ENCODE peak calls at places on chromosomes 4 and X, in nine cellular contexts. B, K, L, D, U, J, P, R and C are unnamed samples.

GRCh38 chr4:169244210-169244609 is 26.5 kb downstream of the SH3RF1 start:
- DNase-seq in B (no peak), K (no peak), L (no peak), D (no peak), U (no peak), J (peak; percentile 11), P (no peak), R (no peak), C (no peak)

GRCh38 chrX:15864629-15865028 is 10.0 kb upstream of the AP1S2 start:
- DNase-seq in B (no peak), K (no peak), L (no peak), D (no peak), U (no peak), J (no peak), P (no peak), R (no peak), C (peak; percentile 45)

GRCh38 chr4:21366312-21366711 is 582.3 kb downstream of the KCNIP4 start:
- DNase-seq in B (no peak), K (no peak), L (no peak), D (no peak), U (no peak), J (no peak), P (no peak), R (no peak), C (no peak)

GRCh38 chr4:70651864-70652506 is 14.3 kb downstream of the JCHAIN start:
- DNase-seq in B (no peak), K (no peak), L (no peak), D (no peak), U (peak; percentile 45), J (peak; percentile 54), P (peak; percentile 52), R (peak; percentile 25), C (peak; percentile 44)

GRCh38 chrX:123959281-123960063 is 2.0 kb upstream of the STAG2 start:
- DNase-seq in B (peak; percentile 50), K (no peak), L (no peak), D (peak; percentile 4), U (peak; percentile 60), J (peak; percentile 19), P (peak; percentile 48), R (no peak), C (peak; percentile 11)

GRCh38 chr4:27056281-27056680 is 195.6 kb downstream of the STIM2 start:
- DNase-seq in B (no peak), K (no peak), L (no peak), D (no peak), U (no peak), J (no peak), P (no peak), R (no peak), C (no peak)

GRCh38 chr4:183098080-183098722 is 856 bp upstream of the WWC2 start:
- DNase-seq in B (peak; percentile 78), K (no peak), L (no peak), D (peak; percentile 69), U (peak; percentile 79), J (no peak), P (peak; percentile 54), R (no peak), C (no peak)

GRCh38 chrX:77087529-77088169 is 359.5 kb upstream of the FGF16 start:
- DNase-seq in B (no peak), K (no peak), L (no peak), D (no peak), U (peak; percentile 38), J (no peak), P (no peak), R (no peak), C (peak; percentile 46)

GRCh38 chrX:78643106-78643505 is 16.0 kb downstream of the RTL3 start:
- DNase-seq in B (no peak), K (no peak), L (no peak), D (no peak), U (peak; percentile 9), J (no peak), P (no peak), R (no peak), C (no peak)

GRCh38 chr4:71828450-71828849 is 44.6 kb upstream of the GC start:
- DNase-seq in B (no peak), K (no peak), L (no peak), D (no peak), U (no peak), J (no peak), P (no peak), R (no peak), C (no peak)

GRCh38 chrX:49162620-49163019 is at the start of gene MAGIX:
- DNase-seq in B (no peak), K (no peak), L (no peak), D (no peak), U (peak; percentile 31), J (no peak), P (no peak), R (no peak), C (no peak)

GRCh38 chr4:27059446-27059845 is 198.8 kb downstream of the STIM2 start:
- DNase-seq in B (no peak), K (no peak), L (no peak), D (no peak), U (no peak), J (no peak), P (no peak), R (no peak), C (no peak)